ENCODE peak calls at places on chromosomes 3 and 15, in five cellular contexts. L is heart left ventricle, F is heart right ventricle, K is fibroblast of lung, G is SJSA1. Y is an unnamed sample. For H3K36me3, the result is how much of the 10 kb centered on the place peaks cover.

GRCh38 chr3:126358038-126358815 is 1.0 kb upstream of the KLF15 start:
- DNase-seq in L (no peak), F (no peak), K (no peak), G (no peak), Y (peak)

GRCh38 chr15:72306211-72306785 is 13.7 kb downstream of the CELF6 start:
- DNase-seq in L (no peak), F (no peak), K (peak), G (no peak), Y (peak)

GRCh38 chr3:183213415-183213814 is 39.6 kb upstream of the B3GNT5 start:
- DNase-seq in L (no peak), F (no peak), K (no peak), G (no peak), Y (no peak)

GRCh38 chr3:95172549-95172948 is 1109.7 kb downstream of the NSUN3 start:
- DNase-seq in L (no peak), F (no peak), K (no peak), G (no peak), Y (no peak)

GRCh38 chr15:28885630-28886430 is at the start of gene APBA2:
- DNase-seq in L (no peak), F (no peak), K (peak), G (peak), Y (no peak)

GRCh38 chr15:67998599-67999122 is 55.5 kb upstream of the PIAS1 start:
- DNase-seq in L (no peak), F (peak), K (peak), G (no peak), Y (no peak)

GRCh38 chr15:81323559-81323943 is 390 bp downstream of the STARD5 start:
- DNase-seq in L (no peak), F (no peak), K (no peak), G (no peak), Y (no peak)

GRCh38 chr15:79244876-79245275 is 37.6 kb upstream of the ANKRD34C start:
- DNase-seq in L (no peak), F (no peak), K (no peak), G (no peak), Y (no peak)

GRCh38 chr3:47476644-47477199 is 981 bp upstream of the SCAP start:
- DNase-seq in L (no peak), F (no peak), K (no peak), G (no peak), Y (no peak)

GRCh38 chr3:183478501-183478900 is 50.1 kb upstream of the MCF2L2 start:
- DNase-seq in L (no peak), F (no peak), K (no peak), G (no peak), Y (no peak)

GRCh38 chr3:150775001-150775599 is 12.1 kb upstream of the SIAH2 start:
- DNase-seq in L (no peak), F (no peak), K (peak), G (no peak), Y (no peak)

GRCh38 chr3:14532691-14533456 is 7.3 kb downstream of the GRIP2 start:
- DNase-seq in L (peak), F (peak), K (no peak), G (no peak), Y (no peak)

GRCh38 chr3:114899186-114899931 is 247.7 kb downstream of the ZBTB20 start:
- DNase-seq in L (no peak), F (no peak), K (no peak), G (no peak), Y (no peak)

GRCh38 chr15:63892794-63893441 is 59.2 kb upstream of the HERC1 start:
- DNase-seq in L (no peak), F (no peak), K (no peak), G (no peak), Y (no peak)

GRCh38 chr15:101264011-101264410 is 12.2 kb upstream of the CHSY1 start:
- DNase-seq in L (no peak), F (no peak), K (peak), G (peak), Y (no peak)

GRCh38 chr3:120497318-120497717 is 46.5 kb upstream of the FSTL1 start:
- DNase-seq in L (no peak), F (no peak), K (peak), G (peak), Y (no peak)

GRCh38 chr15:64961013-64961412 is 28.7 kb downstream of the SPG21 start:
- DNase-seq in L (no peak), F (no peak), K (no peak), G (no peak), Y (no peak)

GRCh38 chr3:116179091-116179490 is 266.2 kb downstream of the LSAMP start:
- DNase-seq in L (no peak), F (no peak), K (peak), G (peak), Y (no peak)

GRCh38 chr15:76330281-76330680 is 6.3 kb upstream of the ISL2 start:
- DNase-seq in L (peak), F (peak), K (peak), G (peak), Y (no peak)

GRCh38 chr3:56753206-56753605 is 48.5 kb downstream of the ARHGEF3 start:
- DNase-seq in L (no peak), F (no peak), K (peak), G (no peak), Y (no peak)

GRCh38 chr3:146865175-146865755 is 260.1 kb upstream of the PLSCR5 start:
- DNase-seq in L (no peak), F (no peak), K (no peak), G (no peak), Y (no peak)

GRCh38 chr3:37129871-37130270 is 44.5 kb downstream of the LRRFIP2 start:
- DNase-seq in L (no peak), F (no peak), K (peak), G (peak), Y (no peak)

GRCh38 chr3:182284793-182285192 is 508.5 kb upstream of the ATP11B start:
- DNase-seq in L (no peak), F (no peak), K (no peak), G (no peak), Y (no peak)

GRCh38 chr3:61381745-61382392 is 130.6 kb upstream of the FHIT start:
- DNase-seq in L (no peak), F (no peak), K (peak), G (peak), Y (no peak)

GRCh38 chr3:13575459-13576061 is 26.6 kb downstream of the FBLN2 start:
- DNase-seq in L (no peak), F (no peak), K (no peak), G (no peak), Y (no peak)

GRCh38 chr15:69668963-69669362 is 216.3 kb downstream of the RPLP1 start:
- DNase-seq in L (no peak), F (peak), K (no peak), G (no peak), Y (no peak)

GRCh38 chr3:63450634-63451363 is 172.7 kb downstream of the SYNPR start:
- DNase-seq in L (no peak), F (no peak), K (peak), G (no peak), Y (no peak)

GRCh38 chr3:111904376-111905241 is 45.5 kb downstream of the PHLDB2 start:
- DNase-seq in L (no peak), F (no peak), K (peak), G (peak), Y (no peak)

GRCh38 chr3:158727499-158728377 is 4.5 kb downstream of the RARRES1 start:
- DNase-seq in L (no peak), F (no peak), K (peak), G (peak), Y (no peak)
- H3K27ac ChIP-seq in L (peak), F (no peak), K (no peak), G (no peak), Y (peak)

DNA sequence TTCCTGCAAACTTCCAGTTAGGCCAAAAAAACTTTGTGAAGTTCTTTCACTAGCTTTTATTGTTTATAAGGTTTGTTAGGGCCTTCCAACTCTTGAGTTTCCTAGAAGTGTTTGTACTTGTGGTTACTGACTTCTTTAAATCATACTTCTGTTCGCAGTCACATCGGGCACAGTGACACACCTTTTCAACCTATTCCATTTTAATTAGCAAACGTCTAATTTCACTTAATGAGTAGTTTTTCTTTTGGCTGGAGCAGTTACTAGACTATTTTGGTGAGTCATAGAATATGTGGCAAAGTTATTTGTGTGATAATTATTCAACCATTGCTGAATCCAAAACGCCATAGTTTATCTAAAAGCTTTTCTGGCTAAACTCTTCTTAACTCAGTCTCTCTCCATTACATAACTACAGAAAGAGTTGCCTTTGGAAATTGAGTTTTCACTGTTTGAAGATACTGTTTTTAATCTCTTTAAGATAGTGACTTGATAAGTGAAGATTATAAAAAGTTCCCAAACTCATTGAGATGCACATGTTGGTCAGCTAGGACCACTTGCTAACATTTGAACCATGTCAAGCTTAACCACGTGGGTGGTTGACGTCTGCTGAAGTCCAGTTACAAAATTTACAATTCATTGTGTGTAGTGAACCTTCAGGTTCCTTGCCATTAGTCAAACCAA is 21.5 kb downstream of the CNOT10 start:
- DNase-seq in L (no peak), F (no peak), K (peak), G (peak), Y (no peak)
- H3K36me3 ChIP-seq in L (under half), F (under half), K (under half), G (under half), Y (under half)

DNA sequence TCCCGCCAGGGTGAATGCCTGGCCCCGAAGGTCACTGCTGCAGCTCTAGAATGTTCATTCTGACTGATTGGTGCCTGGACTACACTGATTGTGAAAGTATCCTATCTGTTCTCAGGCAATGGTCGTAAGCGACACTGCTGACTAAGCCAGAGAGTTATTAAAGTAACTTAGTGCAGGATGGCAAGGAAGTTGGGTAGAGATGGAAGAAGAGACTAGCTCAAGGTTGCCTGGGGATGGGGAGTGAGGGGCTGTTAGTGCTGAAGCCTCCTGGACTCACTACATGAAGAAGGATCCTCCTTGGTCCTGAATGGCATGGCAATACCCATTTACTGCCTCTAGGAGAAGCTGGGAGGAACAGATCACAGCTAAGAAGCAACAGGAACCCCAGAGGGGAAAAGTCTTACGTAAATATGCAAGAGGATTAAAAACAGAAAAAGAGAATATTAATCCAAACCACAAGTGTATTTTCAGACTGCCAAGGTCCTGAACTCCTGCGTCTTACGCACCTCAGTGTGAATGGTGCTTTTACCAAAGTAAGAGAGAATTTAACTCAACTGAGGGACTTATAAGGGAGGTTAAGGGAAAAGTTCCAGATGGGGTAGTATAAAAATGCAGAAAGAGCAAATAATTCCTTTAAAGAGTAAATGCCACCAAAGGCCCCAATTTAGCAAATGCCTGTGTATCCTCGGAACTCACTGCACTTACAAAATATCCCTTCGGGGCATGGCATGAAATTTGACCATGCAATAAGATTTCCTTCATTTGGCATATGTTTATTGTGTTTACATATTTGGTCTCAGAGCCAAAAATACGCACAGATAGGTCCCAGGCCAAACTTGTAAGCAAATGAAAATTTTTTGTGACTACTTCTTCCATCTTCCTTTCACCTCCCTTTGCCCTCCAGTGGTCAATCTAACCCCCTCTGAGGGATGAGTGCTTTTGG is 64.0 kb upstream of the DGKG start:
- DNase-seq in L (no peak), F (no peak), K (peak), G (no peak), Y (no peak)
- H3K27ac ChIP-seq in L (no peak), F (peak), K (peak), G (no peak), Y (peak)

GRCh38 chr3:124997303-124998246 is 58.2 kb downstream of the HEG1 start:
- DNase-seq in L (no peak), F (no peak), K (no peak), G (no peak), Y (no peak)
- H3K36me3 ChIP-seq in L (half or more), F (under half), K (under half), G (half or more), Y (under half)

DNA sequence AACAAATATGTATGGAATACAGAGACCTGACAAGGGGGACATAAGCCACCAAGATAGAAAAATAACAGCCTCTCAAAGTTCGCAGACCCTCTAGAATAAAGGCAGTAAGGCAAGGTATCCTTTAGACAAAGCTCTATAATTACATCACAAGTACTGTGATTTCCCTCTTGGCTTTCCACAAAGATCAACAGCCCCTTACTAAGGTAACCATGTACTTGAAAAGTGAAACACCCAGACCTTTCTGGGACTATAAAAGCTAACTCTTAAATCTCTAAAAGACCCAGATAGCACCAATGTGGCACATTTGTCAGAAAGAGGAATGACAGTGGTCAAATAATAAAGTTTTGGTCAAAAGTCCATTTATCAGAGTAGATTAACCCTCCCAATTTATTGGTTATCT is 51.9 kb downstream of the TBL1XR1 start:
- DNase-seq in L (no peak), F (no peak), K (no peak), G (no peak), Y (no peak)
- H3K27ac ChIP-seq in L (no peak), F (no peak), K (no peak), G (peak), Y (no peak)

GRCh38 chr3:179907784-179908482 is 128.8 kb downstream of the PEX5L start:
- DNase-seq in L (no peak), F (no peak), K (no peak), G (no peak), Y (no peak)

GRCh38 chr3:179898024-179898423 is 138.7 kb downstream of the PEX5L start:
- DNase-seq in L (no peak), F (no peak), K (peak), G (no peak), Y (no peak)

GRCh38 chr3:179896507-179896906 is 140.2 kb downstream of the PEX5L start:
- DNase-seq in L (no peak), F (no peak), K (no peak), G (no peak), Y (no peak)

GRCh38 chr3:179897241-179897640 is 139.5 kb downstream of the PEX5L start:
- DNase-seq in L (no peak), F (no peak), K (no peak), G (no peak), Y (no peak)

GRCh38 chr3:179902061-179902460 is 134.7 kb downstream of the PEX5L start:
- DNase-seq in L (no peak), F (no peak), K (no peak), G (no peak), Y (no peak)
- H3K36me3 ChIP-seq in L (under half), F (under half), K (under half), G (under half), Y (under half)

DNA sequence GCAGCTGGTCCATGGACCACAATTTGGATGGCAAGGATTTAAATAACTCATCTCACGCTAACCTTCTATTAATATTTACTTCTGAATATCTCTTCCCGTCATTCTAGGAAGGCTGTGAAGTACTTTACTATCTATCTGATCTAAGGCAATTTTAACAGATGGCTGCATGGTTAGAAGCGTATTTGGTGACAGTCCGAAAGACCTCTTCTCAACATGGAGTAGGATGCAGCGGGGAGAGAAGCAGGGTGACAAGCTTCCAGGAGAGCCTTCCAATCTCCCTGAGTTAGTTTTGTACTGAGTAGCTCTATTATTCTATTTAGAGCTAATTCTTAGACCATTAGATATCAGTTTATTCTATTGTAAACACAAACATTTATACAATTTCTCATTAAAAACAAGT is 309.4 kb downstream of the PLCL2 start:
- DNase-seq in L (no peak), F (no peak), K (no peak), G (no peak), Y (no peak)
- H3K27ac ChIP-seq in L (no peak), F (no peak), K (no peak), G (no peak), Y (no peak)

GRCh38 chr15:94416829-94417228 is 185.5 kb downstream of the MCTP2 start:
- DNase-seq in L (no peak), F (no peak), K (no peak), G (no peak), Y (no peak)
- H3K36me3 ChIP-seq in L (under half), F (under half), K (under half), G (under half), Y (under half)

DNA sequence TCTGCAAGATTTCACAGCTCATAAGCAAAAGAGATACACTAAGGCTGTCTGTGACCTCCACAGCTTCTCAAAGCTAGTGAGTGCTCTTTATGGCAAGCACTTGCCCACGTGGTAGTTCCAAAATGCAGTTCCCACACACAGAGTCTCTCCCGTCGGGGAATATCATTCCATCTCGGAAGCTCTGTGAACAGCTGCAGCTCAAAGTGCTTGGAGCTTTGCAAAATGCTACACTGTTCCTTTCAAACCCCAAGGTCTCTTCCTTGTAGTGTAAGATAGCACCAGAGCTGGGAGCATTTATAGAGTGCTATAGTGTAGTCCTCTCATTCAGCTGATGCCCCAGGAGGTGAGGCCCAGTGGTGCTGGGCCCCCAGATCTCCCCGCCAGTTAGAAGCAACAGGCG is 36.1 kb downstream of the ST6GAL1 start:
- DNase-seq in L (no peak), F (no peak), K (no peak), G (no peak), Y (no peak)
- H3K27ac ChIP-seq in L (peak), F (peak), K (no peak), G (no peak), Y (peak)

Y was measured in uterus.